ENCODE peak calls at places on chromosome 1, in five cellular contexts. One of them, this sample, is unnamed.

GRCh38 chr1:2943686-2944260 is 77.5 kb upstream of the ACTRT2 start:
- DNase-seq in spleen: peak; percentile 37
- DNase-seq in stomach: no peak
- DNase-seq in GM12892: no peak
- DNase-seq in endothelial cell of umbilical vein: no peak
- DNase-seq in this sample: no peak

GRCh38 chr1:167227934-167228378 is 7.3 kb downstream of the POU2F1 start:
- DNase-seq in stomach: no peak
- DNase-seq in endothelial cell of umbilical vein: no peak
- DNase-seq in spleen: no peak
- DNase-seq in GM12892: no peak
- DNase-seq in this sample: no peak

GRCh38 chr1:87449348-87449963 is 120.8 kb downstream of the LMO4 start:
- DNase-seq in stomach: peak; percentile 85
- DNase-seq in spleen: no peak
- DNase-seq in endothelial cell of umbilical vein: no peak
- DNase-seq in GM12892: peak; percentile 15
- DNase-seq in this sample: peak; percentile 10

GRCh38 chr1:12140016-12140415 is 26.8 kb upstream of the TNFRSF1B start:
- DNase-seq in spleen: peak; percentile 64
- DNase-seq in stomach: no peak
- DNase-seq in GM12892: no peak
- DNase-seq in endothelial cell of umbilical vein: no peak
- DNase-seq in this sample: no peak

GRCh38 chr1:47323475-47324105 is 9.6 kb upstream of the STIL start:
- DNase-seq in stomach: no peak
- DNase-seq in endothelial cell of umbilical vein: no peak
- DNase-seq in GM12892: no peak
- DNase-seq in spleen: no peak
- DNase-seq in this sample: no peak

GRCh38 chr1:161733526-161733925 is 12.2 kb downstream of the FCRLB start:
- DNase-seq in GM12892: no peak
- DNase-seq in endothelial cell of umbilical vein: peak; percentile 67
- DNase-seq in spleen: no peak
- DNase-seq in stomach: no peak
- DNase-seq in this sample: no peak

GRCh38 chr1:66176012-66176715 is 357.8 kb upstream of the SGIP1 start:
- DNase-seq in stomach: no peak
- DNase-seq in spleen: no peak
- DNase-seq in endothelial cell of umbilical vein: peak; percentile 6
- DNase-seq in GM12892: no peak
- DNase-seq in this sample: no peak

GRCh38 chr1:192439373-192440025 is 122.7 kb downstream of the RGS21 start:
- DNase-seq in spleen: no peak
- DNase-seq in stomach: no peak
- DNase-seq in endothelial cell of umbilical vein: peak; percentile 72
- DNase-seq in GM12892: no peak
- DNase-seq in this sample: no peak

GRCh38 chr1:153968000-153968363 is 280 bp downstream of the CREB3L4 start:
- DNase-seq in GM12892: no peak
- DNase-seq in endothelial cell of umbilical vein: no peak
- DNase-seq in stomach: peak; percentile 87
- DNase-seq in spleen: peak; percentile 86
- DNase-seq in this sample: no peak

GRCh38 chr1:112954945-112955677 is 885 bp downstream of the SLC16A1 start:
- DNase-seq in spleen: peak; percentile 87
- DNase-seq in stomach: peak; percentile 37
- DNase-seq in GM12892: peak; percentile 31
- DNase-seq in endothelial cell of umbilical vein: peak; percentile 80
- DNase-seq in this sample: peak; percentile 11

GRCh38 chr1:205301220-205301821 is 20.2 kb downstream of the NUAK2 start:
- DNase-seq in spleen: no peak
- DNase-seq in stomach: peak; percentile 87
- DNase-seq in endothelial cell of umbilical vein: peak; percentile 62
- DNase-seq in GM12892: no peak
- DNase-seq in this sample: no peak

GRCh38 chr1:64251971-64252370 is 48.5 kb downstream of the UBE2U start:
- DNase-seq in endothelial cell of umbilical vein: no peak
- DNase-seq in spleen: no peak
- DNase-seq in stomach: no peak
- DNase-seq in GM12892: no peak
- DNase-seq in this sample: no peak

GRCh38 chr1:110262846-110263631 is 52.9 kb downstream of the KCNC4 start:
- DNase-seq in endothelial cell of umbilical vein: no peak
- DNase-seq in stomach: no peak
- DNase-seq in spleen: no peak
- DNase-seq in GM12892: no peak
- DNase-seq in this sample: no peak

GRCh38 chr1:9996624-9997582 is at the start of gene RBP7:
- DNase-seq in GM12892: peak; percentile 38
- DNase-seq in endothelial cell of umbilical vein: no peak
- DNase-seq in stomach: peak; percentile 26
- DNase-seq in spleen: peak; percentile 88
- DNase-seq in this sample: peak; percentile 48

GRCh38 chr1:207289756-207290155 is 31.7 kb upstream of the CD55 start:
- DNase-seq in endothelial cell of umbilical vein: peak; percentile 29
- DNase-seq in GM12892: no peak
- DNase-seq in spleen: no peak
- DNase-seq in stomach: no peak
- DNase-seq in this sample: no peak

GRCh38 chr1:205933672-205934618 is 9.3 kb downstream of the SLC26A9 start:
- DNase-seq in stomach: no peak
- DNase-seq in endothelial cell of umbilical vein: peak; percentile 84
- DNase-seq in GM12892: no peak
- DNase-seq in spleen: no peak
- DNase-seq in this sample: no peak

GRCh38 chr1:164667010-164667409 is 108.0 kb downstream of the PBX1 start:
- DNase-seq in endothelial cell of umbilical vein: no peak
- DNase-seq in stomach: no peak
- DNase-seq in GM12892: no peak
- DNase-seq in spleen: no peak
- DNase-seq in this sample: no peak

GRCh38 chr1:63732666-63733065 is 41.2 kb upstream of the ROR1 start:
- DNase-seq in endothelial cell of umbilical vein: peak; percentile 42
- DNase-seq in GM12892: no peak
- DNase-seq in stomach: no peak
- DNase-seq in spleen: no peak
- DNase-seq in this sample: no peak

GRCh38 chr1:241181471-241181870 is 175.5 kb downstream of the RGS7 start:
- DNase-seq in spleen: no peak
- DNase-seq in stomach: no peak
- DNase-seq in endothelial cell of umbilical vein: no peak
- DNase-seq in GM12892: no peak
- DNase-seq in this sample: no peak

GRCh38 chr1:117932576-117932975 is 3.0 kb downstream of the WDR3 start:
- DNase-seq in GM12892: no peak
- DNase-seq in spleen: no peak
- DNase-seq in stomach: no peak
- DNase-seq in endothelial cell of umbilical vein: no peak
- DNase-seq in this sample: no peak

GRCh38 chr1:205286335-205286950 is 35.1 kb downstream of the NUAK2 start:
- DNase-seq in endothelial cell of umbilical vein: no peak
- DNase-seq in spleen: peak; percentile 89
- DNase-seq in stomach: peak; percentile 40
- DNase-seq in GM12892: peak; percentile 58
- DNase-seq in this sample: peak; percentile 58

GRCh38 chr1:37653906-37654305 is 19.2 kb upstream of the RSPO1 start:
- DNase-seq in GM12892: no peak
- DNase-seq in endothelial cell of umbilical vein: no peak
- DNase-seq in stomach: no peak
- DNase-seq in spleen: no peak
- DNase-seq in this sample: no peak

GRCh38 chr1:10819198-10819901 is 22.9 kb upstream of the CASZ1 start:
- DNase-seq in stomach: no peak
- DNase-seq in endothelial cell of umbilical vein: no peak
- DNase-seq in spleen: no peak
- DNase-seq in GM12892: no peak
- DNase-seq in this sample: no peak

GRCh38 chr1:14880456-14881316 is 272.9 kb upstream of the TMEM51 start:
- DNase-seq in endothelial cell of umbilical vein: no peak
- DNase-seq in spleen: no peak
- DNase-seq in stomach: peak; percentile 57
- DNase-seq in GM12892: no peak
- DNase-seq in this sample: no peak

GRCh38 chr1:24920155-24920925 is 9.7 kb downstream of the RUNX3 start:
- DNase-seq in endothelial cell of umbilical vein: no peak
- DNase-seq in GM12892: no peak
- DNase-seq in stomach: no peak
- DNase-seq in spleen: no peak
- DNase-seq in this sample: no peak

GRCh38 chr1:204711947-204712701 is 26.6 kb upstream of the LRRN2 start:
- DNase-seq in endothelial cell of umbilical vein: no peak
- DNase-seq in spleen: no peak
- DNase-seq in GM12892: no peak
- DNase-seq in stomach: no peak
- DNase-seq in this sample: no peak

GRCh38 chr1:116154536-116154935 is 43.3 kb downstream of the MAB21L3 start:
- DNase-seq in stomach: no peak
- DNase-seq in GM12892: no peak
- DNase-seq in endothelial cell of umbilical vein: no peak
- DNase-seq in spleen: no peak
- DNase-seq in this sample: no peak

GRCh38 chr1:239711768-239712167 is 325.4 kb downstream of the CHRM3 start:
- DNase-seq in spleen: no peak
- DNase-seq in GM12892: no peak
- DNase-seq in stomach: no peak
- DNase-seq in endothelial cell of umbilical vein: no peak
- DNase-seq in this sample: no peak

GRCh38 chr1:48245106-48245505 is 22.6 kb downstream of the SLC5A9 start:
- DNase-seq in spleen: no peak
- DNase-seq in endothelial cell of umbilical vein: peak; percentile 5
- DNase-seq in stomach: no peak
- DNase-seq in GM12892: no peak
- DNase-seq in this sample: no peak

GRCh38 chr1:94418664-94419655 is 771 bp downstream of the ABCD3 start:
- DNase-seq in endothelial cell of umbilical vein: peak; percentile 69
- DNase-seq in stomach: peak; percentile 62
- DNase-seq in spleen: no peak
- DNase-seq in GM12892: peak; percentile 40
- DNase-seq in this sample: peak; percentile 20

GRCh38 chr1:29682918-29683314 is 446.6 kb downstream of the PTPRU start:
- DNase-seq in GM12892: no peak
- DNase-seq in stomach: peak; percentile 46
- DNase-seq in endothelial cell of umbilical vein: no peak
- DNase-seq in spleen: no peak
- DNase-seq in this sample: no peak

GRCh38 chr1:37177230-37177864 is 143.0 kb upstream of the GRIK3 start:
- DNase-seq in stomach: no peak
- DNase-seq in GM12892: no peak
- DNase-seq in spleen: no peak
- DNase-seq in endothelial cell of umbilical vein: peak; percentile 21
- DNase-seq in this sample: peak; percentile 15

GRCh38 chr1:56496861-56497772 is 82.2 kb downstream of the PLPP3 start:
- DNase-seq in spleen: no peak
- DNase-seq in endothelial cell of umbilical vein: peak; percentile 76
- DNase-seq in stomach: no peak
- DNase-seq in GM12892: no peak
- DNase-seq in this sample: no peak

GRCh38 chr1:219567341-219567947 is 45.5 kb downstream of the ZC3H11B start:
- DNase-seq in GM12892: no peak
- DNase-seq in stomach: no peak
- DNase-seq in spleen: no peak
- DNase-seq in endothelial cell of umbilical vein: peak; percentile 45
- DNase-seq in this sample: no peak

GRCh38 chr1:232620356-232620841 is 9.5 kb downstream of the SIPA1L2 start:
- DNase-seq in endothelial cell of umbilical vein: peak; percentile 88
- DNase-seq in GM12892: no peak
- DNase-seq in stomach: no peak
- DNase-seq in spleen: no peak
- DNase-seq in this sample: no peak

GRCh38 chr1:15957221-15958090 is 18.4 kb downstream of the ZBTB17 start:
- DNase-seq in spleen: peak; percentile 61
- DNase-seq in GM12892: no peak
- DNase-seq in stomach: no peak
- DNase-seq in endothelial cell of umbilical vein: no peak
- DNase-seq in this sample: no peak

GRCh38 chr1:15958111-15958510 is 17.8 kb downstream of the ZBTB17 start:
- DNase-seq in stomach: no peak
- DNase-seq in GM12892: no peak
- DNase-seq in spleen: peak; percentile 40
- DNase-seq in endothelial cell of umbilical vein: peak; percentile 70
- DNase-seq in this sample: no peak

GRCh38 chr1:15955552-15955951 is 20.3 kb downstream of the ZBTB17 start:
- DNase-seq in endothelial cell of umbilical vein: no peak
- DNase-seq in stomach: no peak
- DNase-seq in GM12892: no peak
- DNase-seq in spleen: no peak
- DNase-seq in this sample: no peak

GRCh38 chr1:15954316-15954715 is 21.6 kb downstream of the ZBTB17 start:
- DNase-seq in GM12892: no peak
- DNase-seq in endothelial cell of umbilical vein: no peak
- DNase-seq in spleen: peak; percentile 20
- DNase-seq in stomach: no peak
- DNase-seq in this sample: no peak

DNA sequence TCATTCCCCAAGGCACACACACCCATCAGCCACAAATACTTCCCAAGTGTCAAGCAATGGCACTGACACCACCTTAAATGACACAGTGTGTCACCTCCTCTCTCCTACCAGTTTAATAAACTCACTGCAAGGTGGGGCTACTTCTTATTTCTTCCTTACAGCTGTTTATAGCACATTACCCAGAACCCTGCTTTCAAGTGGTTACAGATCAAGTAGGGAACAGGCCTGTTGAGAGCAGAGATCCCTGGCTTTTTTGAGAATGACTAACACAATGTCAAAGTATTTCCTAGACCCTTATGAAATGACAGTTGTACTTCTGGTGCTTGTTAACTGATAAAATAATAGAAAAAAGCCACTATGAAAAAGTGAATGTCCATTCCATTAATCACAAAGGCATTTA is 19.8 kb downstream of the ZBTB17 start:
- DNase-seq in GM12892: no peak
- DNase-seq in endothelial cell of umbilical vein: no peak
- DNase-seq in stomach: no peak
- DNase-seq in spleen: no peak
- DNase-seq in this sample: no peak
- TF ChIP-seq POLR2AphosphoS5 in GM12892: no peak
- TF ChIP-seq POLR2AphosphoS5 in endothelial cell of umbilical vein: no peak
- TF ChIP-seq POLR2AphosphoS5 in stomach: no peak
- TF ChIP-seq POLR2AphosphoS5 in spleen: no peak
- TF ChIP-seq POLR2AphosphoS5 in this sample: no peak

GRCh38 chr1:203290261-203291089 is 14.8 kb upstream of the BTG2 start:
- DNase-seq in endothelial cell of umbilical vein: peak; percentile 84
- DNase-seq in stomach: peak; percentile 99
- DNase-seq in spleen: peak; percentile 99
- DNase-seq in GM12892: peak; percentile 91
- DNase-seq in this sample: peak; percentile 77
- TF ChIP-seq POLR2A in endothelial cell of umbilical vein: no peak
- TF ChIP-seq POLR2A in stomach: no peak
- TF ChIP-seq POLR2A in spleen: peak; percentile 68
- TF ChIP-seq POLR2A in GM12892: peak; percentile 69
- TF ChIP-seq POLR2A in this sample: peak; percentile 84

GRCh38 chr1:163257763-163258162 is 55.0 kb upstream of the RGS5 start:
- DNase-seq in spleen: no peak
- DNase-seq in GM12892: no peak
- DNase-seq in stomach: no peak
- DNase-seq in endothelial cell of umbilical vein: no peak
- DNase-seq in this sample: no peak
- TF ChIP-seq POLR2AphosphoS5 in spleen: no peak
- TF ChIP-seq POLR2AphosphoS5 in GM12892: no peak
- TF ChIP-seq POLR2AphosphoS5 in stomach: no peak
- TF ChIP-seq POLR2AphosphoS5 in endothelial cell of umbilical vein: no peak
- TF ChIP-seq POLR2AphosphoS5 in this sample: no peak

GRCh38 chr1:32981003-32981909 is 16.6 kb upstream of the RNF19B start:
- DNase-seq in endothelial cell of umbilical vein: peak; percentile 96
- DNase-seq in GM12892: peak; percentile 61
- DNase-seq in spleen: peak; percentile 85
- DNase-seq in stomach: peak; percentile 70
- DNase-seq in this sample: peak; percentile 63
- TF ChIP-seq POLR2A in endothelial cell of umbilical vein: no peak
- TF ChIP-seq POLR2A in GM12892: peak; percentile 88
- TF ChIP-seq POLR2A in spleen: no peak
- TF ChIP-seq POLR2A in stomach: no peak
- TF ChIP-seq POLR2A in this sample: peak; percentile 77

This sample was measured in GM12891.